ENCODE peak calls at places on chromosomes 2 and 18, in six cellular contexts. One of them, this sample, is unnamed.

GRCh38 chr2:129619471-129619870 is 360.0 kb upstream of the RAB6C start:
- DNase-seq in GM13976: no peak
- DNase-seq in endodermal cell: peak
- DNase-seq in cardiac muscle cell: no peak
- DNase-seq in fibroblast of the aortic adventitia: no peak
- DNase-seq in brain microvascular endothelial cell: no peak
- DNase-seq in this sample: no peak

GRCh38 chr2:235855011-235855410 is 313.2 kb downstream of the GBX2 start:
- DNase-seq in GM13976: no peak
- DNase-seq in endodermal cell: no peak
- DNase-seq in cardiac muscle cell: no peak
- DNase-seq in fibroblast of the aortic adventitia: no peak
- DNase-seq in brain microvascular endothelial cell: no peak
- DNase-seq in this sample: no peak

GRCh38 chr2:238700122-238700457 is 147.8 kb upstream of the TWIST2 start:
- DNase-seq in GM13976: no peak
- DNase-seq in endodermal cell: peak
- DNase-seq in cardiac muscle cell: no peak
- DNase-seq in fibroblast of the aortic adventitia: peak
- DNase-seq in brain microvascular endothelial cell: no peak
- DNase-seq in this sample: peak

GRCh38 chr2:138433995-138434991 is 67.3 kb upstream of the SPOPL start:
- DNase-seq in GM13976: no peak
- DNase-seq in endodermal cell: no peak
- DNase-seq in cardiac muscle cell: peak
- DNase-seq in fibroblast of the aortic adventitia: no peak
- DNase-seq in brain microvascular endothelial cell: no peak
- DNase-seq in this sample: no peak

GRCh38 chr2:162926907-162927306 is 88.3 kb upstream of the KCNH7 start:
- DNase-seq in GM13976: no peak
- DNase-seq in endodermal cell: no peak
- DNase-seq in cardiac muscle cell: no peak
- DNase-seq in fibroblast of the aortic adventitia: no peak
- DNase-seq in brain microvascular endothelial cell: peak
- DNase-seq in this sample: peak

GRCh38 chr2:951224-952006 is 766 bp downstream of the SNTG2 start:
- DNase-seq in GM13976: no peak
- DNase-seq in endodermal cell: peak
- DNase-seq in cardiac muscle cell: peak
- DNase-seq in fibroblast of the aortic adventitia: no peak
- DNase-seq in brain microvascular endothelial cell: no peak
- DNase-seq in this sample: no peak

GRCh38 chr2:109435066-109435690 is 178.6 kb downstream of the SEPTIN10 start:
- DNase-seq in GM13976: no peak
- DNase-seq in endodermal cell: peak
- DNase-seq in cardiac muscle cell: no peak
- DNase-seq in fibroblast of the aortic adventitia: no peak
- DNase-seq in brain microvascular endothelial cell: no peak
- DNase-seq in this sample: no peak

GRCh38 chr18:78423776-78424175 is 555.8 kb upstream of the SALL3 start:
- DNase-seq in GM13976: no peak
- DNase-seq in endodermal cell: peak
- DNase-seq in cardiac muscle cell: no peak
- DNase-seq in fibroblast of the aortic adventitia: no peak
- DNase-seq in brain microvascular endothelial cell: no peak
- DNase-seq in this sample: no peak

GRCh38 chr18:79825913-79826312 is 28.2 kb downstream of the KCNG2 start:
- DNase-seq in GM13976: no peak
- DNase-seq in endodermal cell: no peak
- DNase-seq in cardiac muscle cell: no peak
- DNase-seq in fibroblast of the aortic adventitia: no peak
- DNase-seq in brain microvascular endothelial cell: no peak
- DNase-seq in this sample: no peak

GRCh38 chr2:157326683-157327082 is 1.1 kb upstream of the ERMN start:
- DNase-seq in GM13976: no peak
- DNase-seq in endodermal cell: no peak
- DNase-seq in cardiac muscle cell: no peak
- DNase-seq in fibroblast of the aortic adventitia: no peak
- DNase-seq in brain microvascular endothelial cell: no peak
- DNase-seq in this sample: no peak

GRCh38 chr18:49061906-49062831 is 111.4 kb upstream of the SMAD7 start:
- DNase-seq in GM13976: no peak
- DNase-seq in endodermal cell: no peak
- DNase-seq in cardiac muscle cell: no peak
- DNase-seq in fibroblast of the aortic adventitia: no peak
- DNase-seq in brain microvascular endothelial cell: no peak
- DNase-seq in this sample: no peak

GRCh38 chr2:210517169-210517693 is 39.2 kb upstream of the CPS1 start:
- DNase-seq in GM13976: no peak
- DNase-seq in endodermal cell: no peak
- DNase-seq in cardiac muscle cell: no peak
- DNase-seq in fibroblast of the aortic adventitia: no peak
- DNase-seq in brain microvascular endothelial cell: no peak
- DNase-seq in this sample: no peak

GRCh38 chr2:5520352-5520996 is 171.7 kb upstream of the SOX11 start:
- DNase-seq in GM13976: no peak
- DNase-seq in endodermal cell: peak
- DNase-seq in cardiac muscle cell: peak
- DNase-seq in fibroblast of the aortic adventitia: no peak
- DNase-seq in brain microvascular endothelial cell: peak
- DNase-seq in this sample: peak

GRCh38 chr2:63580651-63581050 is 7.6 kb downstream of the WDPCP start:
- DNase-seq in GM13976: no peak
- DNase-seq in endodermal cell: no peak
- DNase-seq in cardiac muscle cell: no peak
- DNase-seq in fibroblast of the aortic adventitia: peak
- DNase-seq in brain microvascular endothelial cell: no peak
- DNase-seq in this sample: no peak

GRCh38 chr2:127887452-127888219 is 1.9 kb upstream of the AMMECR1L start:
- DNase-seq in GM13976: no peak
- DNase-seq in endodermal cell: no peak
- DNase-seq in cardiac muscle cell: no peak
- DNase-seq in fibroblast of the aortic adventitia: peak
- DNase-seq in brain microvascular endothelial cell: no peak
- DNase-seq in this sample: no peak

GRCh38 chr2:119871725-119872124 is 112.0 kb downstream of the PTPN4 start:
- DNase-seq in GM13976: no peak
- DNase-seq in endodermal cell: no peak
- DNase-seq in cardiac muscle cell: no peak
- DNase-seq in fibroblast of the aortic adventitia: no peak
- DNase-seq in brain microvascular endothelial cell: no peak
- DNase-seq in this sample: no peak

GRCh38 chr2:16018277-16019059 is 78.1 kb downstream of the MYCN start:
- DNase-seq in GM13976: no peak
- DNase-seq in endodermal cell: no peak
- DNase-seq in cardiac muscle cell: no peak
- DNase-seq in fibroblast of the aortic adventitia: no peak
- DNase-seq in brain microvascular endothelial cell: no peak
- DNase-seq in this sample: no peak

GRCh38 chr2:240569998-240570530 is 1.8 kb downstream of the RNPEPL1 start:
- DNase-seq in GM13976: no peak
- DNase-seq in endodermal cell: no peak
- DNase-seq in cardiac muscle cell: no peak
- DNase-seq in fibroblast of the aortic adventitia: no peak
- DNase-seq in brain microvascular endothelial cell: no peak
- DNase-seq in this sample: no peak

GRCh38 chr2:45044916-45045315 is 35.7 kb upstream of the SIX2 start:
- DNase-seq in GM13976: no peak
- DNase-seq in endodermal cell: no peak
- DNase-seq in cardiac muscle cell: no peak
- DNase-seq in fibroblast of the aortic adventitia: no peak
- DNase-seq in brain microvascular endothelial cell: no peak
- DNase-seq in this sample: no peak

GRCh38 chr2:7363906-7364305 is 446.7 kb downstream of the RNF144A start:
- DNase-seq in GM13976: no peak
- DNase-seq in endodermal cell: no peak
- DNase-seq in cardiac muscle cell: no peak
- DNase-seq in fibroblast of the aortic adventitia: no peak
- DNase-seq in brain microvascular endothelial cell: no peak
- DNase-seq in this sample: no peak

GRCh38 chr2:144346229-144346628 is 173.7 kb downstream of the ZEB2 start:
- DNase-seq in GM13976: no peak
- DNase-seq in endodermal cell: no peak
- DNase-seq in cardiac muscle cell: no peak
- DNase-seq in fibroblast of the aortic adventitia: no peak
- DNase-seq in brain microvascular endothelial cell: no peak
- DNase-seq in this sample: no peak

GRCh38 chr18:58241877-58242276 is 197.9 kb downstream of the NEDD4L start:
- DNase-seq in GM13976: no peak
- DNase-seq in endodermal cell: no peak
- DNase-seq in cardiac muscle cell: no peak
- DNase-seq in fibroblast of the aortic adventitia: peak
- DNase-seq in brain microvascular endothelial cell: peak
- DNase-seq in this sample: peak

GRCh38 chr2:233235977-233236376 is 15.5 kb upstream of the ATG16L1 start:
- DNase-seq in GM13976: no peak
- DNase-seq in endodermal cell: peak
- DNase-seq in cardiac muscle cell: no peak
- DNase-seq in fibroblast of the aortic adventitia: no peak
- DNase-seq in brain microvascular endothelial cell: no peak
- DNase-seq in this sample: no peak

GRCh38 chr2:118764855-118765254 is 82.6 kb downstream of the EN1 start:
- DNase-seq in GM13976: no peak
- DNase-seq in endodermal cell: no peak
- DNase-seq in cardiac muscle cell: no peak
- DNase-seq in fibroblast of the aortic adventitia: no peak
- DNase-seq in brain microvascular endothelial cell: no peak
- DNase-seq in this sample: no peak

GRCh38 chr18:52288403-52289004 is 51.5 kb upstream of the DCC start:
- DNase-seq in GM13976: peak
- DNase-seq in endodermal cell: peak
- DNase-seq in cardiac muscle cell: peak
- DNase-seq in fibroblast of the aortic adventitia: no peak
- DNase-seq in brain microvascular endothelial cell: no peak
- DNase-seq in this sample: no peak
- TF ChIP-seq CTCF in GM13976: peak
- TF ChIP-seq CTCF in endodermal cell: peak
- TF ChIP-seq CTCF in cardiac muscle cell: peak
- TF ChIP-seq CTCF in fibroblast of the aortic adventitia: no peak
- TF ChIP-seq CTCF in brain microvascular endothelial cell: peak
- TF ChIP-seq CTCF in this sample: peak

DNA sequence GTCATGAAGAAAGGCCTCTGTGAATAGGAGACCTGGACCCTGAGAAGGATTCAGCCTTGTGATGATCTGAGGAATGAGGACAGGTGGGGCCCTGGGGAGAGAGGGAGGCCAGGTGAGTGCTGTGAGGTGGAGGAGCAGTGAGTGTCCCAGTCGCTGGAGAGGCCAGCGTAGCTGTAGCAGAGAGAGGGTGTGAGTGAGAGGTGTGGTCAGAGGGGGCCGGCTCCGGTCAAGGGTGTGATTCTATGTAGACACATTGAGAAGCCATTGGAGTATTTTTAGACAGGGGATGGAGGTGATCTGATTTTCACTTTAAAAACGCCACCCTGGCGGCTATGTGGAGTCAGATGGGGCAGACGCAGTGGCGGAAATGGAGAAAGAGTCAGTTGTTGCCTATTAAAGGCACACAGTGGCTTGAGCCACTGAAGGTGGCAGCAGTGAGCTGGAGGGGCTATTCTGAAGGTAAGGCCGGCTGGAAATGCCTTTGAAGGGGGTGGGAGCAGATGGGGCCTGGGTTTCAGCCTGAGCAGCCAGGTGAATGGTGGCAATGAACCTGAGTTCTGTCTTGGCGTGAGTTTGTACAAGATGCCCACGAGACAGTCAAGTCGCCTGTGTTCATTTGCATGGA is 55.6 kb downstream of the GREB1 start:
- DNase-seq in GM13976: no peak
- DNase-seq in endodermal cell: peak
- DNase-seq in cardiac muscle cell: no peak
- DNase-seq in fibroblast of the aortic adventitia: no peak
- DNase-seq in brain microvascular endothelial cell: no peak
- DNase-seq in this sample: no peak
- TF ChIP-seq CTCF in GM13976: no peak
- TF ChIP-seq CTCF in endodermal cell: peak
- TF ChIP-seq CTCF in cardiac muscle cell: no peak
- TF ChIP-seq CTCF in fibroblast of the aortic adventitia: peak
- TF ChIP-seq CTCF in brain microvascular endothelial cell: peak
- TF ChIP-seq CTCF in this sample: no peak

GRCh38 chr2:98924038-98924437 is 12.0 kb downstream of the CRACDL start:
- DNase-seq in GM13976: no peak
- DNase-seq in endodermal cell: peak
- DNase-seq in cardiac muscle cell: no peak
- DNase-seq in fibroblast of the aortic adventitia: no peak
- DNase-seq in brain microvascular endothelial cell: no peak
- DNase-seq in this sample: no peak

GRCh38 chr2:98924910-98925309 is 11.1 kb downstream of the CRACDL start:
- DNase-seq in GM13976: no peak
- DNase-seq in endodermal cell: peak
- DNase-seq in cardiac muscle cell: no peak
- DNase-seq in fibroblast of the aortic adventitia: no peak
- DNase-seq in brain microvascular endothelial cell: no peak
- DNase-seq in this sample: no peak

GRCh38 chr2:98926601-98927000 is 9.4 kb downstream of the CRACDL start:
- DNase-seq in GM13976: no peak
- DNase-seq in endodermal cell: no peak
- DNase-seq in cardiac muscle cell: no peak
- DNase-seq in fibroblast of the aortic adventitia: no peak
- DNase-seq in brain microvascular endothelial cell: no peak
- DNase-seq in this sample: peak

GRCh38 chr2:98921062-98921461 is 15.0 kb downstream of the CRACDL start:
- DNase-seq in GM13976: no peak
- DNase-seq in endodermal cell: peak
- DNase-seq in cardiac muscle cell: no peak
- DNase-seq in fibroblast of the aortic adventitia: no peak
- DNase-seq in brain microvascular endothelial cell: no peak
- DNase-seq in this sample: no peak

DNA sequence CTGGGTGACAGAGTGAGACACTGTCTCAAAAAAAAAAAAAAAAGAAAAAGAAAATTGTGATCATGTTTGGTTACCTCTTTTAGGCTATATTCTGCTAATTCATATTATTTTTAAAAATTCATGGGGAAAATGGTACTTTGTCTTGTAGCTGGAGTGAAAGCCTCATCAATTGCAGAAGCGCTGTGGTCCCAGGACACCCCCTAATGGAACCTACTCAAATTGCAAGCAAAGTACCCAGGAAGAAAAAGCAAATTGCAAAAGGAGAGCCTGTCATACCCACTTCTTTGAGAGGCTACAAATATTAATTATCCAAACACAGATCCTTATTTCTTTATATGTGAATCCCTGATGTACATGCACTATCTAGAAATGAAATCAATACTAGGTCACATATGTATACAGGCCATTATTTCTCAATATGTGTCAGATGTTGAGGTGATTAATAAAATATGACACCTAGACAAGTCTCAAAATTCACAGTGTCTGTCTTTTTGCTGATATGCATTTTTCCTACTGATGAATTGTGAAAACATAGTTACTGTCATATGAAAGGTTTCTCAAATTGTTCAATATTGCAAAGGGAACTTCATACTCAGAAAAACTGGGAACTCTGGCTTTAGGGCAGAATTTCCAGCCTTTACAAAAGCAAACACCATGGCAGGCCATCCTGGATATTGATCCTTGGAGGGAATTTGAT is 12.6 kb downstream of the CRACDL start:
- DNase-seq in GM13976: no peak
- DNase-seq in endodermal cell: peak
- DNase-seq in cardiac muscle cell: no peak
- DNase-seq in fibroblast of the aortic adventitia: no peak
- DNase-seq in brain microvascular endothelial cell: no peak
- DNase-seq in this sample: no peak
- TF ChIP-seq CTCF in GM13976: no peak
- TF ChIP-seq CTCF in endodermal cell: peak
- TF ChIP-seq CTCF in cardiac muscle cell: no peak
- TF ChIP-seq CTCF in fibroblast of the aortic adventitia: no peak
- TF ChIP-seq CTCF in brain microvascular endothelial cell: peak
- TF ChIP-seq CTCF in this sample: no peak

GRCh38 chr2:75729861-75730260 is 19.1 kb upstream of the GCFC2 start:
- DNase-seq in GM13976: no peak
- DNase-seq in endodermal cell: no peak
- DNase-seq in cardiac muscle cell: peak
- DNase-seq in fibroblast of the aortic adventitia: peak
- DNase-seq in brain microvascular endothelial cell: no peak
- DNase-seq in this sample: no peak
- TF ChIP-seq CTCF in GM13976: no peak
- TF ChIP-seq CTCF in endodermal cell: peak
- TF ChIP-seq CTCF in cardiac muscle cell: peak
- TF ChIP-seq CTCF in fibroblast of the aortic adventitia: no peak
- TF ChIP-seq CTCF in brain microvascular endothelial cell: no peak
- TF ChIP-seq CTCF in this sample: peak

This sample was measured in astrocyte.